ENCODE peak calls at places on chromosomes 13 and 19, in five cellular contexts. F, M, P, B and I are unnamed samples.

GRCh38 chr19:16590876-16591802 is 18.9 kb upstream of the SLC35E1 start:
- DNase-seq in M (no peak), B (no peak), P (no peak), F (no peak), I (no peak)

GRCh38 chr13:102799544-102800144 is 725 bp downstream of the BIVM start:
- DNase-seq in B (peak; percentile 66), P (no peak), M (no peak), F (no peak), I (peak; percentile 80)

GRCh38 chr13:75139291-75139690 is 342.7 kb downstream of the TBC1D4 start:
- DNase-seq in P (no peak), B (no peak), F (no peak), M (no peak), I (no peak)

GRCh38 chr19:13430790-13431582 is 75.3 kb downstream of the CACNA1A start:
- DNase-seq in F (no peak), P (peak; percentile 37), B (peak; percentile 56), M (peak; percentile 11), I (peak; percentile 23)

GRCh38 chr19:1213391-1214286 is 8.1 kb downstream of the STK11 start:
- DNase-seq in M (no peak), B (peak; percentile 75), F (no peak), P (peak; percentile 78), I (peak; percentile 92)

GRCh38 chr13:54859827-54860226 is 1831.2 kb downstream of the OLFM4 start:
- DNase-seq in P (no peak), F (no peak), M (no peak), B (no peak), I (no peak)

GRCh38 chr19:49559928-49560327 is 20.4 kb downstream of the NOSIP start:
- DNase-seq in B (no peak), F (no peak), M (no peak), P (no peak), I (peak; percentile 61)

GRCh38 chr19:12064266-12065099 is at the start of gene ZNF844:
- DNase-seq in M (peak; percentile 57), B (peak; percentile 98), F (peak; percentile 97), P (peak; percentile 100), I (peak; percentile 97)

GRCh38 chr19:5289060-5289990 is 51.3 kb downstream of the PTPRS start:
- DNase-seq in B (no peak), P (no peak), M (no peak), F (no peak), I (no peak)

GRCh38 chr19:30662211-30662861 is 290.2 kb downstream of the ZNF536 start:
- DNase-seq in F (no peak), B (no peak), P (no peak), M (no peak), I (no peak)

GRCh38 chr13:50152655-50153309 is 137.5 kb downstream of the KCNRG start:
- DNase-seq in B (no peak), F (no peak), P (no peak), M (no peak), I (no peak)

GRCh38 chr13:35475131-35475959 is 1.1 kb downstream of the MAB21L1 start:
- DNase-seq in F (no peak), B (no peak), P (peak; percentile 19), M (no peak), I (peak; percentile 42)

GRCh38 chr13:35720690-35721554 is 244.4 kb upstream of the MAB21L1 start:
- DNase-seq in P (peak; percentile 53), M (no peak), F (peak; percentile 72), B (no peak), I (peak; percentile 44)

GRCh38 chr13:99909836-99910619 is 61.5 kb downstream of the ZIC5 start:
- DNase-seq in P (no peak), F (no peak), B (no peak), M (no peak), I (peak; percentile 59)

GRCh38 chr19:29805026-29805925 is 6.5 kb upstream of the CCNE1 start:
- DNase-seq in P (no peak), F (no peak), B (no peak), M (no peak), I (no peak)

GRCh38 chr13:97278395-97279078 is 56.4 kb downstream of the MBNL2 start:
- DNase-seq in F (no peak), P (peak; percentile 48), B (no peak), M (no peak), I (no peak)

GRCh38 chr13:25886438-25887214 is 165.2 kb downstream of the SHISA2 start:
- DNase-seq in F (no peak), B (no peak), M (peak; percentile 27), P (no peak), I (no peak)

GRCh38 chr13:22229916-22230315 is 559.0 kb downstream of the FGF9 start:
- DNase-seq in B (no peak), M (no peak), F (no peak), P (no peak), I (no peak)

GRCh38 chr19:7658219-7658686 is 10.6 kb upstream of the RETN start:
- DNase-seq in F (no peak), M (no peak), P (no peak), B (no peak), I (no peak)

GRCh38 chr19:8151499-8152035 is 2.2 kb upstream of the FBN3 start:
- DNase-seq in F (no peak), B (no peak), M (no peak), P (no peak), I (no peak)

GRCh38 chr13:48660356-48661076 is 6.8 kb downstream of the CYSLTR2 start:
- DNase-seq in B (no peak), M (no peak), P (no peak), F (no peak), I (no peak)

GRCh38 chr19:52227196-52227940 is 37.5 kb downstream of the PPP2R1A start:
- DNase-seq in P (no peak), M (no peak), F (no peak), B (no peak), I (no peak)

GRCh38 chr13:113050856-113051431 is 54.6 kb upstream of the F7 start:
- DNase-seq in P (no peak), M (no peak), F (no peak), B (no peak), I (peak; percentile 42)

GRCh38 chr13:50082426-50083283 is 67.4 kb downstream of the KCNRG start:
- DNase-seq in M (no peak), P (peak; percentile 94), B (peak; percentile 90), F (peak; percentile 47), I (peak; percentile 68)

GRCh38 chr19:18478545-18479311 is 40.8 kb upstream of the ISYNA1 start:
- DNase-seq in P (peak; percentile 67), F (peak; percentile 86), M (peak; percentile 58), B (no peak), I (peak; percentile 84)

GRCh38 chr13:73767191-73767741 is 366.9 kb downstream of the KLF12 start:
- DNase-seq in F (no peak), M (no peak), P (no peak), B (no peak), I (no peak)

GRCh38 chr13:73767747-73768315 is 366.4 kb downstream of the KLF12 start:
- DNase-seq in M (no peak), P (peak; percentile 44), F (no peak), B (no peak), I (no peak)

GRCh38 chr13:73765651-73766384 is 368.4 kb downstream of the KLF12 start:
- DNase-seq in F (peak; percentile 87), P (peak; percentile 91), M (no peak), B (peak; percentile 68), I (peak; percentile 90)
- H3K4me3 ChIP-seq in F (no peak overlapping the region), P (no peak overlapping the region), M (no peak overlapping the region), B (no peak overlapping the region), I (peak overlapping the region; percentile 59)

GRCh38 chr19:33375156-33375744 is 1.7 kb downstream of the CEBPG start:
- DNase-seq in B (no peak), F (no peak), P (no peak), M (no peak), I (no peak)

GRCh38 chr19:33376423-33376822 is 2.9 kb downstream of the CEBPG start:
- DNase-seq in P (peak; percentile 95), B (peak; percentile 90), M (no peak), F (peak; percentile 67), I (peak; percentile 93)

GRCh38 chr19:33373701-33374405 is at the start of gene CEBPG:
- DNase-seq in F (peak; percentile 57), P (no peak), M (no peak), B (no peak), I (peak; percentile 86)

GRCh38 chr19:33375760-33376159 is 2.3 kb downstream of the CEBPG start:
- DNase-seq in B (no peak), P (no peak), M (no peak), F (no peak), I (no peak)

GRCh38 chr19:33374406-33374703 is 846 bp downstream of the CEBPG start:
- DNase-seq in B (no peak), M (no peak), F (no peak), P (no peak), I (peak; percentile 64)
- H3K9me3 ChIP-seq in B (no peaks in the 10 kb centered on the region), M (no peaks in the 10 kb centered on the region), F (no peaks in the 10 kb centered on the region), P (no peaks in the 10 kb centered on the region), I (no peaks in the 10 kb centered on the region)

DNA sequence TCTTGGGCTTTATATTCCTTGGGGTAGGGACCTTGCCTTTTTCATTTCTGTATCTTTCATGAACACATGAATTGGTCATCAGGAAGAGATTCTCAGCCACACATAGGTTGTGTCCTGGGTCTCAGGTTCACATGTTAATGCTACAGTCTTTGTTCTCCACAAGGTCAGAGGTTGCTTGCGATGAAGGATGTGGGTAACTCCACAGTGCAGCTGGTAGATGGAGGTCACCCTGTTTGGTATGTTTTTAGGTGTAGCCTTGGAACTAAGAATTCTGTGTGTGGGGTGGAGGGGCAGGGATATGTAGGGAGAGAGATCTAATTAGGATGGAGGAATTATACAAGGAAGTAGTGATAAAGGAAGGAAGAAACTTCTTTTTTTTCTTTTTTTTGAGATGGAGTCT is 23.2 kb downstream of the CEACAM1 start:
- DNase-seq in F (no peak), M (no peak), B (no peak), P (no peak), I (no peak)
- H3K4me3 ChIP-seq in F (no peak overlapping the region), M (no peak overlapping the region), B (no peak overlapping the region), P (no peak overlapping the region), I (no peak overlapping the region)

GRCh38 chr13:31774186-31774585 is 34.9 kb downstream of the RXFP2 start:
- DNase-seq in B (no peak), F (no peak), P (no peak), M (no peak), I (no peak)
- H3K9me3 ChIP-seq in B (no peaks in the 10 kb centered on the region), F (no peaks in the 10 kb centered on the region), P (no peaks in the 10 kb centered on the region), M (no peaks in the 10 kb centered on the region), I (no peaks in the 10 kb centered on the region)

DNA sequence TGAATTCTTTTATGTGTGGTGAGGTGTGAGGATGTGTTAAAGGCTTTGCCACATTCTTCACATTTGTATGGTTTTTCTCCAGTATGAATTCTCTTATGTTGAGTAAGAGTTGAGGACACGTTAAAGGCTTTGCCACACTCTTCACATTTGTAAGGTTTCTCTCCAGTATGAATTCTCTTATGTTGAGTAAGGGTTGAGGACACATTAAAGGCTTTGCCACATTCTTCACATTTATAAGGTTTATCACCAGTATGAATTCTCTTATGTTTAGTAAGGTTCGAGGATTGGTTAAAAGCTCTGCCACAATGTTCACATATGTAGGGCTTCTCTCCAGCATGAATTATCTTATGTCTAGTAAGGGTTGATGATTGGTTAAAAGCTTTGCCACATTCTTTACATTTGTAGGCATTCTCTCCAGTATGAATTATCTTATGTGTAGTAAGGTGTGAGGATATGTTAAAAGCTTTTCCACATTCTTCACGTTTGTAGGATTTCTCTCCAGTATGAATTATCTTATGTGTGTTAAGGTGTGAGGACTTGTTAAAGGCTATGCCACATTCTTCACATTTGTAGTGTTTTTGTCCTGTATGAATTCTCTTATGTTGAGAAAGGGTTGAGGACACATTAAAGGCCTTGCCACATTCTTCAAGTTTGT is 27.1 kb downstream of the ZNF724 start:
- DNase-seq in M (no peak), F (no peak), B (no peak), P (no peak), I (no peak)
- H3K4me3 ChIP-seq in M (no peak overlapping the region), F (no peak overlapping the region), B (no peak overlapping the region), P (no peak overlapping the region), I (no peak overlapping the region)